ENCODE peak calls at places on chromosome 5, in six cellular contexts. U is HepG2, W is GM12878, E is A549, S is K562, O is upper lobe of left lung. P is an unnamed sample.
A peak's percentile ranks its signal among the peaks of the same experiment; 100 is the strongest.

GRCh38 chr5:140310434-140310833 is 7.5 kb upstream of the PFDN1 start:
- ATAC-seq in U (no peak), W (no peak), E (no peak), S (peak; percentile 9), O (peak; percentile 55), P (no peak)

GRCh38 chr5:91159647-91160046 is 223.5 kb downstream of the ARRDC3 start:
- ATAC-seq in U (no peak), W (no peak), E (no peak), S (no peak), O (no peak), P (no peak)

GRCh38 chr5:171405615-171406014 is 13.8 kb upstream of the FGF18 start:
- ATAC-seq in U (peak; percentile 17), W (peak; percentile 61), E (peak; percentile 60), S (peak; percentile 59), O (no peak), P (no peak)

GRCh38 chr5:94621763-94622162 is 3.3 kb downstream of the SLF1 start:
- ATAC-seq in U (no peak), W (peak; percentile 9), E (no peak), S (no peak), O (no peak), P (no peak)

GRCh38 chr5:54524704-54525103 is 7.1 kb downstream of the SNX18 start:
- ATAC-seq in U (no peak), W (no peak), E (no peak), S (no peak), O (peak; percentile 9), P (no peak)

GRCh38 chr5:140251527-140251973 is 51.4 kb downstream of the PFDN1 start:
- ATAC-seq in U (no peak), W (peak; percentile 88), E (peak; percentile 28), S (no peak), O (peak; percentile 74), P (no peak)

GRCh38 chr5:135429326-135429725 is 17.8 kb downstream of the DCANP1 start:
- ATAC-seq in U (peak; percentile 27), W (no peak), E (no peak), S (no peak), O (peak; percentile 33), P (no peak)

GRCh38 chr5:172403191-172403794 is 51.0 kb downstream of the SH3PXD2B start:
- ATAC-seq in U (no peak), W (no peak), E (no peak), S (no peak), O (peak; percentile 89), P (peak; percentile 80)

GRCh38 chr5:132776932-132777208 is 169 bp downstream of the SEPTIN8 start:
- ATAC-seq in U (peak; percentile 23), W (no peak), E (peak; percentile 18), S (peak; percentile 2), O (no peak), P (no peak)

GRCh38 chr5:107990881-107991810 is 320.4 kb upstream of the EFNA5 start:
- ATAC-seq in U (no peak), W (peak; percentile 51), E (no peak), S (no peak), O (no peak), P (no peak)

GRCh38 chr5:168749391-168750100 is 170.4 kb upstream of the PANK3 start:
- ATAC-seq in U (no peak), W (no peak), E (no peak), S (no peak), O (no peak), P (no peak)

GRCh38 chr5:65812648-65813047 is 90.6 kb downstream of the NLN start:
- ATAC-seq in U (no peak), W (no peak), E (no peak), S (peak; percentile 81), O (no peak), P (no peak)
- TF ChIP-seq EP300 in U (no peak), W (no peak), E (no peak), S (no peak), O (no peak), P (no peak)

GRCh38 chr5:143390258-143390657 is 13.2 kb downstream of the NR3C1 start:
- ATAC-seq in U (no peak), W (no peak), E (no peak), S (no peak), O (no peak), P (no peak)

GRCh38 chr5:143386725-143387124 is 16.8 kb downstream of the NR3C1 start:
- ATAC-seq in U (no peak), W (no peak), E (no peak), S (no peak), O (no peak), P (no peak)

GRCh38 chr5:143383988-143384387 is 19.5 kb downstream of the NR3C1 start:
- ATAC-seq in U (no peak), W (peak; percentile 2), E (no peak), S (no peak), O (no peak), P (no peak)

GRCh38 chr5:143390941-143391340 is 12.5 kb downstream of the NR3C1 start:
- ATAC-seq in U (no peak), W (peak; percentile 11), E (no peak), S (no peak), O (no peak), P (no peak)

DNA sequence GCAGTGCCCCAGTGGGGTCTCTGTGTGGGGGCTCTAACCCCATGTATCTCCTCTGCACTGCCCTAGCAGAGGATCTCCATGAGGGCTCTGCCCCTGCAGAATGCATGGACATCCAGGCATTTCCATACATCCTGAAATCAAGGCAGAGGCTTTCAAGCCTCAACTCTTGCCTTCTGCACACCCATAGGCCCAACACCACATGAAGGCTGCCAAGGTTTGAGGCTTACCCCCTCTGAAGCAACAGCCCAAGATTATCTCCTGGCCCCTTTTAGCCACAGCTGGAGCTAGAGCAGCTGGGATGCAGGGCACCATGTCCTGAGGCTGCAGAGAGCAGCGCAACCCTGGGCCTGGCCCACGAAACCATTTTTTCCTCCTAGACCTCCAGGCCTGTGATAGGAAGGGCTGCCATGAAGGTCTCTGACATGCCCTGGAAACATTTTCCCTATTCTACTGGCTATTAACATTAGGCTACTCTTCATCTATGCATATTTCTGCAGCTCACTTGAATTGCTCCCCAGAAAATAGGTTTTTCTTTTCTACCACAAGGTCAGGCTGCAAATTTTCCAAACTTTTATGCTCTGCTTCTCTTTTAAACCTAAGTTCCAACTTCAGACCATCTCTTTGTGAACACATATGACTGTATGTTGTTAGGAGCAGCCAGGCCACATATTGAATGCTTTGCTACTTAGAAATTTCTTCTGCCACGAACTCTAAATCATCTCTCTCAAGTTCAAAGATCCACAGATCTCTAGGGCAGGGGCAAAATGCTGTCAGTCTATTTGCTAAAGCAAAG is 18.4 kb downstream of the NR3C1 start:
- ATAC-seq in U (no peak), W (no peak), E (peak; percentile 25), S (no peak), O (no peak), P (no peak)
- H3K4me3 ChIP-seq in U (no peak overlapping the region), W (no peak overlapping the region), E (no peak overlapping the region), S (no peak overlapping the region), O (no peak overlapping the region), P (no peak overlapping the region)

GRCh38 chr5:164832545-164832944 is 1327.1 kb downstream of the MAT2B start:
- ATAC-seq in U (no peak), W (no peak), E (no peak), S (no peak), O (no peak), P (no peak)
- TF ChIP-seq EP300 in U (no peak), W (no peak), E (no peak), S (no peak), O (no peak), P (no peak)

GRCh38 chr5:84779206-84779605 is 394.5 kb upstream of the EDIL3 start:
- ATAC-seq in U (no peak), W (peak; percentile 20), E (no peak), S (no peak), O (no peak), P (no peak)

DNA sequence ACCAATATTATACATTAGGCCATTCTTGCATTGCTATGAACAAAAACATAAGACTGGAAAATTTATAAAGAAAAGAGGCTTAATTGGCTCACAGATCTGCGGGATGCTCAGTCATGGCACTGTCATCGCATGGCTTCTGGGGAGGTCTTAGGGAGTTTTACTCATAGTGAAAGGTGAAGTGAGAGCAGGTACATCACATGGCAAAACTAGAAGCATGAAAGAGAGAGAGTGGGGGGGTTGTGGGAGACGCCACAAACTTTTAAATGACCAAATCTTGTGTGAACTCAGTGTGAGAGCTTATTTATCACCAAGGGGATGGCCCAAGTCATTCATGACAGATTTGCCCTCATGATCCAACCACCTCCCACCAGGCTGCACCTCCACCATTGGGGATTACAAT is 398.3 kb upstream of the EDIL3 start:
- ATAC-seq in U (no peak), W (peak; percentile 89), E (no peak), S (no peak), O (no peak), P (no peak)
- H3K4me3 ChIP-seq in U (no peak overlapping the region), W (no peak overlapping the region), E (no peak overlapping the region), S (no peak overlapping the region), O (no peak overlapping the region), P (no peak overlapping the region)

P was measured in gastroesophageal sphincter.